ENCODE peak calls at places on chromosome 16, in four cellular contexts. Z, I, E and G are unnamed samples.
A peak's percentile ranks its signal among the peaks of the same experiment; 100 is the strongest.

GRCh38 chr16:88957456-88957767 is 19.6 kb downstream of the CBFA2T3 start:
- DNase-seq in Z (no peak), I (no peak), E (no peak), G (no peak)

GRCh38 chr16:85003076-85003475 is 8.3 kb downstream of the ZDHHC7 start:
- DNase-seq in Z (no peak), I (no peak), E (no peak), G (no peak)

GRCh38 chr16:86740817-86741799 is 162.8 kb downstream of the FOXL1 start:
- DNase-seq in Z (no peak), I (peak; percentile 83), E (no peak), G (no peak)

GRCh38 chr16:28212532-28212873 is 738 bp upstream of the XPO6 start:
- DNase-seq in Z (no peak), I (no peak), E (no peak), G (no peak)

GRCh38 chr16:75111514-75112280 is 4.9 kb downstream of the LDHD start:
- DNase-seq in Z (no peak), I (no peak), E (no peak), G (no peak)

GRCh38 chr16:29825145-29826044 is 5.1 kb downstream of the MVP start:
- DNase-seq in Z (no peak), I (peak; percentile 72), E (no peak), G (no peak)

GRCh38 chr16:8194795-8195194 is 395.5 kb downstream of the TMEM114 start:
- DNase-seq in Z (no peak), I (no peak), E (no peak), G (no peak)

GRCh38 chr16:81445143-81445922 is 725 bp downstream of the CMIP start:
- DNase-seq in Z (peak; percentile 19), I (peak; percentile 70), E (peak; percentile 29), G (peak; percentile 26)

GRCh38 chr16:79628501-79628975 is 28.0 kb upstream of the MAF start:
- DNase-seq in Z (no peak), I (no peak), E (no peak), G (peak; percentile 31)

GRCh38 chr16:47880653-47881052 is 275.1 kb downstream of the ABCC12 start:
- DNase-seq in Z (no peak), I (no peak), E (no peak), G (no peak)

GRCh38 chr16:24054649-24055560 is 201.2 kb upstream of the CACNG3 start:
- DNase-seq in Z (no peak), I (no peak), E (no peak), G (no peak)